ENCODE peak calls at places on chromosome 6, in seven cellular contexts. Q, N, T, Y, K, P and X are unnamed samples.

GRCh38 chr6:13038315-13039261 is 289.7 kb downstream of the TBC1D7 start:
- DNase-seq in Q (no peak), N (peak), T (no peak), Y (no peak), K (no peak), P (no peak), X (no peak)

GRCh38 chr6:163897030-163897429 is 482.5 kb downstream of the QKI start:
- DNase-seq in Q (no peak), N (no peak), T (no peak), Y (no peak), K (no peak), P (no peak), X (no peak)

GRCh38 chr6:108492131-108492766 is 68.5 kb upstream of the FOXO3 start:
- DNase-seq in Q (no peak), N (no peak), T (no peak), Y (peak), K (no peak), P (no peak), X (no peak)

GRCh38 chr6:5999688-6000608 is 6.8 kb downstream of the NRN1 start:
- DNase-seq in Q (no peak), N (no peak), T (peak), Y (no peak), K (no peak), P (no peak), X (no peak)

GRCh38 chr6:149075616-149076354 is 241.7 kb upstream of the TAB2 start:
- DNase-seq in Q (no peak), N (no peak), T (no peak), Y (no peak), K (no peak), P (no peak), X (no peak)

GRCh38 chr6:14596410-14596809 is 478.8 kb downstream of the CD83 start:
- DNase-seq in Q (peak), N (no peak), T (peak), Y (no peak), K (no peak), P (no peak), X (no peak)

GRCh38 chr6:157264701-157265100 is 58.6 kb downstream of the TMEM242 start:
- DNase-seq in Q (no peak), N (peak), T (no peak), Y (peak), K (no peak), P (no peak), X (peak)

GRCh38 chr6:115982453-115982852 is 78.2 kb downstream of the FRK start:
- DNase-seq in Q (no peak), N (no peak), T (no peak), Y (no peak), K (no peak), P (no peak), X (no peak)

GRCh38 chr6:57222684-57223077 is 574 bp upstream of the RAB23 start:
- DNase-seq in Q (no peak), N (no peak), T (no peak), Y (no peak), K (no peak), P (no peak), X (no peak)

GRCh38 chr6:402901-403658 is 11.5 kb downstream of the IRF4 start:
- DNase-seq in Q (peak), N (no peak), T (no peak), Y (no peak), K (no peak), P (no peak), X (no peak)

GRCh38 chr6:34182751-34183531 is 37.1 kb upstream of the GRM4 start:
- DNase-seq in Q (peak), N (peak), T (no peak), Y (no peak), K (peak), P (no peak), X (peak)

GRCh38 chr6:43070028-43070632 is 6.0 kb upstream of the PTK7 start:
- DNase-seq in Q (peak), N (no peak), T (no peak), Y (peak), K (no peak), P (no peak), X (no peak)

GRCh38 chr6:7324520-7324919 is 11.5 kb upstream of the SSR1 start:
- DNase-seq in Q (no peak), N (no peak), T (no peak), Y (no peak), K (no peak), P (no peak), X (peak)

GRCh38 chr6:19731286-19731685 is 105.9 kb upstream of the ID4 start:
- DNase-seq in Q (no peak), N (no peak), T (no peak), Y (no peak), K (peak), P (no peak), X (no peak)

GRCh38 chr6:63904844-63905243 is 269.2 kb downstream of the PHF3 start:
- DNase-seq in Q (no peak), N (no peak), T (no peak), Y (no peak), K (no peak), P (no peak), X (no peak)

GRCh38 chr6:99349620-99350141 is at the start of gene FAXC:
- DNase-seq in Q (peak), N (peak), T (peak), Y (peak), K (peak), P (no peak), X (peak)

GRCh38 chr6:139764498-139764986 is 390.1 kb upstream of the CITED2 start:
- DNase-seq in Q (peak), N (no peak), T (no peak), Y (no peak), K (peak), P (no peak), X (no peak)

GRCh38 chr6:139134817-139135577 is at the start of gene HECA:
- DNase-seq in Q (peak), N (peak), T (peak), Y (peak), K (peak), P (peak), X (peak)

GRCh38 chr6:156256161-156256560 is 521.0 kb upstream of the ARID1B start:
- DNase-seq in Q (no peak), N (no peak), T (no peak), Y (no peak), K (no peak), P (no peak), X (no peak)

GRCh38 chr6:123972600-123973294 is 169.1 kb downstream of the NKAIN2 start:
- DNase-seq in Q (no peak), N (no peak), T (no peak), Y (no peak), K (no peak), P (no peak), X (no peak)